ENCODE peak calls at places on chromosomes 7 and 10, in six cellular contexts. J is G401, B is Ammon's horn, K is RCC 7860, A is heart right ventricle, I is NCI-H1694 treated with DMSO at 0.1 percent for 48 hours. T is an unnamed sample.

GRCh38 chr7:87148332-87148955 is 3.8 kb upstream of the DMTF1 start:
- DNase-seq in I (peak), A (no peak), K (no peak), J (peak), B (peak), T (no peak)

GRCh38 chr7:139339025-139339424 is 2.1 kb upstream of the FMC1 start:
- DNase-seq in K (no peak), J (no peak), B (no peak), A (no peak), I (no peak), T (no peak)

GRCh38 chr7:149316606-149317005 is 54.6 kb downstream of the ZNF783 start:
- DNase-seq in B (no peak), K (no peak), I (no peak), A (no peak), J (no peak), T (no peak)

GRCh38 chr7:106619213-106619612 is 41.7 kb downstream of the CCDC71L start:
- DNase-seq in A (no peak), I (no peak), B (no peak), J (no peak), K (no peak), T (no peak)

GRCh38 chr10:36172574-36172973 is 530.5 kb upstream of the FZD8 start:
- DNase-seq in J (no peak), I (no peak), B (no peak), A (no peak), K (no peak), T (no peak)

GRCh38 chr7:151699147-151699546 is 177.8 kb downstream of the PRKAG2 start:
- DNase-seq in K (peak), I (no peak), A (no peak), J (no peak), B (no peak), T (no peak)

GRCh38 chr10:103742779-103743178 is 112.6 kb downstream of the SH3PXD2A start:
- DNase-seq in J (no peak), K (no peak), A (no peak), B (no peak), I (no peak), T (no peak)

GRCh38 chr7:76262683-76263402 is 39.6 kb upstream of the HSPB1 start:
- DNase-seq in I (peak), B (peak), J (peak), K (peak), A (no peak), T (peak)

GRCh38 chr7:34222316-34222715 is 317.0 kb downstream of the BMPER start:
- DNase-seq in A (no peak), J (no peak), I (no peak), K (no peak), B (no peak), T (no peak)

GRCh38 chr10:4243651-4244050 is 458.6 kb upstream of the KLF6 start:
- DNase-seq in K (peak), I (no peak), B (no peak), A (no peak), J (no peak), T (peak)